ENCODE peak calls at places on chromosomes 4 and X, in five cellular contexts. G is IMR-90, V is neural progenitor cell, B is astrocyte, I is fibroblast of lung. F is an unnamed sample.

GRCh38 chr4:180285796-180286195 is 1957.4 kb upstream of the TENM3 start:
- DNase-seq in G (no peak), V (no peak), B (no peak), I (no peak), F (no peak)

GRCh38 chrX:65451663-65452062 is 82.9 kb downstream of the LAS1L start:
- DNase-seq in G (peak), V (peak), B (no peak), I (peak), F (no peak)

GRCh38 chrX:120380699-120381098 is 18.8 kb downstream of the ATP1B4 start:
- DNase-seq in G (no peak), V (peak), B (no peak), I (peak), F (no peak)

GRCh38 chrX:78886550-78886949 is 58.6 kb upstream of the P2RY10 start:
- DNase-seq in G (no peak), V (peak), B (no peak), I (no peak), F (no peak)

GRCh38 chr4:7398104-7398423 is 36.7 kb downstream of the PSAPL1 start:
- DNase-seq in G (peak), V (no peak), B (peak), I (peak), F (peak)

GRCh38 chr4:124903995-124904722 is 191.6 kb upstream of the ANKRD50 start:
- DNase-seq in G (peak), V (peak), B (peak), I (peak), F (no peak)

GRCh38 chrX:12379666-12380065 is 241.4 kb downstream of the FRMPD4 start:
- DNase-seq in G (no peak), V (no peak), B (no peak), I (no peak), F (no peak)

GRCh38 chr4:87896020-87896621 is 63.4 kb downstream of the MEPE start:
- DNase-seq in G (peak), V (no peak), B (peak), I (peak), F (peak)

GRCh38 chrX:30023451-30023850 is 191.9 kb upstream of the MAGEB2 start:
- DNase-seq in G (peak), V (no peak), B (peak), I (no peak), F (no peak)

GRCh38 chr4:31283689-31284088 is 563.5 kb downstream of the PCDH7 start:
- DNase-seq in G (no peak), V (no peak), B (no peak), I (no peak), F (no peak)

GRCh38 chr4:186761281-186761897 is 37.7 kb upstream of the FAT1 start:
- DNase-seq in G (no peak), V (no peak), B (no peak), I (no peak), F (no peak)

GRCh38 chrX:20427173-20427770 is 160.6 kb upstream of the RPS6KA3 start:
- DNase-seq in G (no peak), V (no peak), B (no peak), I (no peak), F (no peak)

GRCh38 chr4:37760840-37761239 is 65.6 kb upstream of the PGM2 start:
- DNase-seq in G (no peak), V (no peak), B (peak), I (no peak), F (no peak)

GRCh38 chr4:149708513-149709175 is 107.0 kb downstream of the IQCM start:
- DNase-seq in G (peak), V (no peak), B (peak), I (peak), F (peak)

GRCh38 chrX:14497184-14497666 is 32.1 kb upstream of the GLRA2 start:
- DNase-seq in G (peak), V (no peak), B (no peak), I (peak), F (no peak)

GRCh38 chrX:50704987-50705386 is 109.0 kb downstream of the SHROOM4 start:
- DNase-seq in G (no peak), V (no peak), B (no peak), I (peak), F (no peak)

GRCh38 chr4:68748181-68748981 is 67.4 kb upstream of the UGT2B10 start:
- DNase-seq in G (no peak), V (no peak), B (no peak), I (no peak), F (peak)

GRCh38 chr4:38805530-38806145 is 1.0 kb upstream of the TLR1 start:
- DNase-seq in G (no peak), V (no peak), B (no peak), I (no peak), F (no peak)

GRCh38 chrX:148865237-148865636 is 364.8 kb downstream of the AFF2 start:
- DNase-seq in G (no peak), V (peak), B (no peak), I (no peak), F (no peak)

GRCh38 chr4:168693750-168694470 is 197.1 kb downstream of the PALLD start:
- DNase-seq in G (peak), V (no peak), B (peak), I (no peak), F (no peak)

GRCh38 chrX:153702350-153703035 is 14.8 kb downstream of the SLC6A8 start:
- DNase-seq in G (no peak), V (no peak), B (no peak), I (no peak), F (no peak)

GRCh38 chr4:83109480-83110221 is 4.9 kb downstream of the PLAC8 start:
- DNase-seq in G (peak), V (peak), B (no peak), I (no peak), F (no peak)

GRCh38 chr4:117447925-117448324 is 362.5 kb upstream of the TRAM1L1 start:
- DNase-seq in G (no peak), V (no peak), B (no peak), I (no peak), F (no peak)

GRCh38 chr4:180640193-180640592 is 1603.0 kb upstream of the TENM3 start:
- DNase-seq in G (no peak), V (no peak), B (no peak), I (no peak), F (no peak)

GRCh38 chrX:78650906-78651437 is 8.2 kb downstream of the RTL3 start:
- DNase-seq in G (peak), V (no peak), B (peak), I (peak), F (no peak)

GRCh38 chr4:11470709-11471441 is 42.2 kb upstream of the HS3ST1 start:
- DNase-seq in G (no peak), V (no peak), B (no peak), I (no peak), F (no peak)

GRCh38 chr4:144421056-144421455 is 224.9 kb upstream of the HHIP start:
- DNase-seq in G (no peak), V (no peak), B (no peak), I (no peak), F (no peak)

GRCh38 chrX:150352114-150352513 is 11.0 kb upstream of the MAMLD1 start:
- DNase-seq in G (peak), V (no peak), B (no peak), I (peak), F (no peak)

GRCh38 chr4:53717064-53717549 is 125.8 kb upstream of the LNX1 start:
- DNase-seq in G (peak), V (no peak), B (peak), I (peak), F (no peak)

GRCh38 chr4:95068401-95068800 is 310.6 kb downstream of the BMPR1B start:
- DNase-seq in G (no peak), V (no peak), B (no peak), I (no peak), F (no peak)

GRCh38 chr4:95066011-95066410 is 308.3 kb downstream of the BMPR1B start:
- DNase-seq in G (no peak), V (no peak), B (no peak), I (no peak), F (no peak)

DNA sequence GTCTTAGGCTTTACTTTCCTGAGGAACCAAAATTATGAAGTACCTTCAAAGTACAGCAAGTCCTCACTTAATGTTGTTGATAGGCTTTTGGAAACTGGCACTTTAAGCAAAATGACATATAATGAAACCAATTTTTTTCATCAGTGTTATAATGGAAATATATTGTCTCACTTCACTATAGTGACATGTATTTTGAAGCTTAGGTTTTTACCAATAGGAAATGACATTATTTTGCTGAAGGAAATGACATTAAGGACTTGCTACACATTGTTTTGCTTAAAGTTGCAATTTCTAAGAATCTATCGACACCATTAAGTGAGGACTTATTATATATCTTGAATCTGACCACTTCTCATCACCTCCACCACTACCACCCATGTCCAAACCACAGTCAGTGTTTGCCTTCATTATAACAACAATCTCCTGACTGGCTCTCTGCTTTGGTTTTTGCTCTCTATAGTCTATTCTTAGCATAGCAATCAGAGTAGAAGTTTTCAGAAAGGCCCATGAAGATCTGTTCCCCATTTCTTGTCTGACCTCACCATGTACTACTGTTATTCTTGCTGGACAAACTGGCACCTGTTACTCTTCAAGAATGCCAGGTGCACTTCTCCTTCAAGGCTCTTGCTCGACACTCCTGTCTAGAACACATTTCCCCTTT is 311.2 kb downstream of the BMPR1B start:
- DNase-seq in G (no peak), V (no peak), B (no peak), I (no peak), F (no peak)
- H3K4me2 ChIP-seq in G (no peak), V (no peak), B (no peak), I (no peak), F (no peak)

GRCh38 chrX:40729923-40730584 is 5.3 kb downstream of the MED14 start:
- DNase-seq in G (no peak), V (no peak), B (no peak), I (no peak), F (no peak)
- H3K4me2 ChIP-seq in G (no peak), V (peak), B (no peak), I (no peak), F (no peak)

DNA sequence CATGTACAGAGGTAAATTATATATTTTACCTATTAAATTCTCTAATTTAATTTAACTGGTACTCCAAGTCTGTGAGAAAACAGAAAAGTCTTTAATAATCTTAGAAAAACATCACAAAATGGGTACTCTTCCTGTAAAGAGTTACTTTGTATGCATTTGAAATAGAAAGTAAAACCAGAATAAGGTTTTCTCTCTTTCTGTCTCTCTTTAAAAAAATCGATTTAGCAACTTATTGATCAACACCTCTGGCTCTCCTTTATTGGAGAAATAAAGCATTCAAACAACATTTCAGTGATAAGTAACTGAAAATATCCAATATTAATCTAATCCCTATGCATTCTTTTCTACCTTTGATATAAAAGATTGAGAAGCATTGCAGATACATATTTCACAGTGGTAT is 27.4 kb downstream of the ATOH1 start:
- DNase-seq in G (no peak), V (no peak), B (no peak), I (no peak), F (no peak)
- H3K4me2 ChIP-seq in G (no peak), V (no peak), B (no peak), I (no peak), F (no peak)

DNA sequence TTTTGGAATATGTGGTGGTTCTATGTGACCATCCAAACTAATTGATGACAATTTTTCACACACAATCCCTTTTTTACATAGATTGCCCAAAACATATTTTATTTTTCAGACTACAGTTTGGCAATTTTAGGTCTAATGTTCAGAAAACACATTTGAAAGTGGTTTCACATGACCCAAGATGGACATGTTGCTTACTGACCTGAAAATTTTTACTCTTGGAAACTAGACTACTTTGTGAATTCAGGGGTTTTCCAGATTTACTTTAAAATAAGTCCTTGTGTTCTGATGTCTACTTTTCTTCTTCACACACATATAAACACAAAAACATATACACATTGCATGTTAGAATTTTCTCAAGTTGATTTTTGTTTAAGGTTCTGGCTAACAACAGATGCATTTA is 79.5 kb downstream of the HMGB2 start:
- DNase-seq in G (no peak), V (no peak), B (no peak), I (no peak), F (no peak)
- H3K4me2 ChIP-seq in G (no peak), V (peak), B (no peak), I (no peak), F (no peak)

GRCh38 chr4:173482330-173482931 is 47.6 kb downstream of the HAND2 start:
- DNase-seq in G (no peak), V (no peak), B (no peak), I (no peak), F (no peak)

GRCh38 chr4:173478884-173479283 is 51.1 kb downstream of the HAND2 start:
- DNase-seq in G (no peak), V (no peak), B (no peak), I (no peak), F (no peak)

GRCh38 chr4:173477016-173477415 is 53.0 kb downstream of the HAND2 start:
- DNase-seq in G (no peak), V (no peak), B (peak), I (no peak), F (no peak)

GRCh38 chr4:173475751-173476150 is 54.3 kb downstream of the HAND2 start:
- DNase-seq in G (no peak), V (no peak), B (no peak), I (no peak), F (no peak)

DNA sequence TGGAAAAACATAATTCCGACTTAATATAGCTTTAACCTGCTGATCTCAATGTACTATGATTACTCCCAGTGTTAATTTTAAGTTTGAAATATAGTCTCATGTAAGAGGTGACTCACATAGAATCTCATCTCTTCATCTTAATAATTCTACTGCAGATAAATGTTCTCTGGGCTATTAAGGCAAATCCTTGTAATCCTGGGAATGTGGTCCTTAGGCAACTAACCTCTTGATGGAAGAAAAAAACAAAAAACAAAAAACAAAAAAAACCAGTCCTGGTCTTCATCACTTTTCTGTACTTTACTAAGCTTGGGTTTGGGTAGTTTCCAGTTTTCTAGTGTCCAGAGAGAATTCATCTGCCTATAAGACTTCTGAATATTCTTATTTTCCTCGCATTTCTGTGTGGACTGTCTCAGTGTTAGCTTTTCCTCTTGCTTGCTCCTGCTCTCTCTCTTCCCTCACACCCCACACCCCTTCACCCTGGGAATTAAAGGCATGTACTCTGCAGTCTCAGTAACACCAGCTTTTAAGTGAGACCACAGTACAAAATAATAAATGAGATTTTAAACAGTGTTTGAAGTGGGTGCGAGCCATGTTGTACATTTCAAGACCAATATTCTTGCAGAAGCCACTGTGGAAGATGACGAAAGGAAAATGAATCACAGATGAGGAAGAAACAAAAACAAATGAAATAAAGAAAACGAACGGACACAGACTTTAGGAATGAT is 51.7 kb downstream of the HAND2 start:
- DNase-seq in G (peak), V (no peak), B (peak), I (peak), F (no peak)
- H3K4me2 ChIP-seq in G (peak), V (no peak), B (peak), I (no peak), F (no peak)